ENCODE peak calls at places on chromosomes 4 and X, in seven cellular contexts. N is HCT116, W is dorsolateral prefrontal cortex, B is RWPE2, Y is OCI-LY7, T is GM20000, Z is heart left ventricle. V is an unnamed sample.

GRCh38 chr4:2933566-2934076 is 29.6 kb downstream of the NOP14 start:
- DNase-seq in N (no peak), W (peak; percentile 51), B (no peak), Y (no peak), T (no peak), Z (no peak), V (no peak)

GRCh38 chrX:134602410-134602809 is 55.9 kb downstream of the PLAC1 start:
- DNase-seq in N (no peak), W (no peak), B (no peak), Y (no peak), T (no peak), Z (no peak), V (no peak)

GRCh38 chr4:76836860-76837564 is 60.9 kb downstream of the SOWAHB start:
- DNase-seq in N (no peak), W (no peak), B (no peak), Y (no peak), T (no peak), Z (no peak), V (no peak)

GRCh38 chrX:9278475-9279270 is 186.2 kb upstream of the TBL1X start:
- DNase-seq in N (no peak), W (no peak), B (no peak), Y (no peak), T (no peak), Z (no peak), V (no peak)

GRCh38 chr4:78528327-78528726 is 23.2 kb upstream of the ANXA3 start:
- DNase-seq in N (no peak), W (no peak), B (no peak), Y (no peak), T (no peak), Z (no peak), V (no peak)

GRCh38 chr4:107552306-107552705 is 167.7 kb downstream of the PAPSS1 start:
- DNase-seq in N (no peak), W (no peak), B (no peak), Y (no peak), T (no peak), Z (no peak), V (no peak)

GRCh38 chr4:8905236-8905772 is 33.7 kb upstream of the HMX1 start:
- DNase-seq in N (no peak), W (peak; percentile 21), B (peak; percentile 32), Y (no peak), T (no peak), Z (no peak), V (peak; percentile 4)

GRCh38 chr4:95409127-95409526 is 139.6 kb downstream of the UNC5C start:
- DNase-seq in N (no peak), W (no peak), B (no peak), Y (no peak), T (no peak), Z (no peak), V (no peak)

GRCh38 chr4:159201168-159201567 is 98.3 kb downstream of the RAPGEF2 start:
- DNase-seq in N (no peak), W (no peak), B (no peak), Y (no peak), T (no peak), Z (no peak), V (no peak)

GRCh38 chrX:130120321-130120731 is 10.0 kb upstream of the ELF4 start:
- DNase-seq in N (no peak), W (no peak), B (no peak), Y (peak; percentile 16), T (peak; percentile 61), Z (no peak), V (no peak)

GRCh38 chr4:2700031-2700430 is 56.1 kb downstream of the TNIP2 start:
- DNase-seq in N (no peak), W (no peak), B (no peak), Y (no peak), T (no peak), Z (no peak), V (no peak)

GRCh38 chr4:145957307-145957706 is 18.7 kb upstream of the ZNF827 start:
- DNase-seq in N (no peak), W (no peak), B (no peak), Y (no peak), T (no peak), Z (no peak), V (no peak)

GRCh38 chrX:144293229-144293628 is 409.4 kb downstream of the UBE2NL start:
- DNase-seq in N (no peak), W (no peak), B (no peak), Y (no peak), T (no peak), Z (no peak), V (no peak)

GRCh38 chr4:154722262-154722661 is 21.5 kb upstream of the LRAT start:
- DNase-seq in N (no peak), W (no peak), B (no peak), Y (no peak), T (no peak), Z (no peak), V (no peak)

GRCh38 chrX:73977542-73978169 is 326.3 kb upstream of the ZCCHC13 start:
- DNase-seq in N (no peak), W (no peak), B (no peak), Y (no peak), T (peak; percentile 10), Z (no peak), V (no peak)

GRCh38 chrX:24574743-24575142 is 72.4 kb downstream of the PCYT1B start:
- DNase-seq in N (no peak), W (no peak), B (no peak), Y (no peak), T (no peak), Z (no peak), V (no peak)

GRCh38 chr4:8830611-8831200 is 40.9 kb downstream of the HMX1 start:
- DNase-seq in N (no peak), W (peak; percentile 12), B (no peak), Y (no peak), T (no peak), Z (peak; percentile 12), V (no peak)

GRCh38 chr4:25347473-25347872 is 29.6 kb upstream of the ANAPC4 start:
- DNase-seq in N (no peak), W (no peak), B (no peak), Y (no peak), T (no peak), Z (no peak), V (no peak)

GRCh38 chr4:1077711-1078477 is 35.5 kb downstream of the RNF212 start:
- DNase-seq in N (no peak), W (no peak), B (no peak), Y (no peak), T (no peak), Z (no peak), V (no peak)

GRCh38 chrX:102517331-102517730 is 792 bp upstream of the TMSB15A start:
- DNase-seq in N (no peak), W (no peak), B (no peak), Y (no peak), T (no peak), Z (no peak), V (no peak)
- TF ChIP-seq CTCF in N (peak; percentile 22), W (peak; percentile 40), B (no peak), Y (peak; percentile 30), T (no peak), Z (no peak), V (no peak)

DNA sequence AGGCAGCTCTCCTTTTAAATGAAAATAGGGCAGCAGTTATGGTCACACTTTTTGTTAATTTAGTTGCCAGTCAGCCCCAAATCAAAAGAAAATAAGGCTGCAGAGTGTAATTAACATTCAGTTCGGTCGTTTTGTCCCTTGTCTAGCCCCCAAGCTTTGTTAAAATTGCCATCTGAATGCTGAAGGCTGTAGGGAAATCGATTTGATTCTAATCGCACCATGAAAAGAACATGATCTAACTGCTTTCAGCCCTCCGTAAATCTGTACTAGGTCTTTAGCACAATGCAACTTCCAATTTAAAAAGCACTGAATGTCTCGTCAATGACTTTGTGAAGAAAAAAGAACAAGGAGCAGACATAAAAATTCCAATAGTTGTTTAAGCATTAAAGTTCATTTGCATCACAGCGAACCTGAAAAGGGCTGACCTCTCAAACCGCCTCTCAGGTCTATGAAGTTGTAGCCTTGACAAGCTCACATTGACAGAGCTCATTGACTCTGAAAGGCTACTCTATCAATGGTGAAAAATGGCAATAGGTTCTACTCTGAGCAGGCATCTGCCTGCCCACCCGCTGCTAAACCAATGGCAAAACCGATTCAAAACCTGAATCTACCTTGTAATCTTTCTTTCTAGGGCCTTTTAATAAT is 48.9 kb downstream of the CHIC2 start:
- DNase-seq in N (no peak), W (no peak), B (no peak), Y (peak; percentile 23), T (no peak), Z (no peak), V (no peak)
- TF ChIP-seq CTCF in N (no peak), W (no peak), B (no peak), Y (no peak), T (no peak), Z (no peak), V (no peak)

GRCh38 chrX:154013001-154013421 is 6.7 kb downstream of the IRAK1 start:
- DNase-seq in N (no peak), W (no peak), B (no peak), Y (no peak), T (no peak), Z (no peak), V (no peak)

GRCh38 chrX:154014429-154015380 is 5.0 kb downstream of the IRAK1 start:
- DNase-seq in N (no peak), W (no peak), B (no peak), Y (no peak), T (no peak), Z (no peak), V (no peak)

GRCh38 chrX:154015581-154016264 is 4.0 kb downstream of the IRAK1 start:
- DNase-seq in N (no peak), W (no peak), B (no peak), Y (no peak), T (no peak), Z (no peak), V (no peak)

GRCh38 chrX:154012336-154012991 is 7.2 kb downstream of the IRAK1 start:
- DNase-seq in N (no peak), W (no peak), B (no peak), Y (no peak), T (no peak), Z (no peak), V (no peak)

GRCh38 chrX:154013614-154014360 is 5.9 kb downstream of the IRAK1 start:
- DNase-seq in N (no peak), W (peak; percentile 65), B (no peak), Y (peak; percentile 52), T (peak; percentile 59), Z (no peak), V (peak; percentile 34)
- TF ChIP-seq CTCF in N (peak; percentile 78), W (peak; percentile 80), B (peak; percentile 70), Y (peak; percentile 82), T (peak; percentile 29), Z (peak; percentile 80), V (peak; percentile 69)

GRCh38 chrX:145410622-145411021 is 163.3 kb downstream of the SPANXN1 start:
- DNase-seq in N (no peak), W (no peak), B (no peak), Y (no peak), T (no peak), Z (no peak), V (no peak)

GRCh38 chrX:145405012-145405411 is 157.7 kb downstream of the SPANXN1 start:
- DNase-seq in N (peak; percentile 1), W (no peak), B (no peak), Y (peak; percentile 17), T (peak; percentile 5), Z (no peak), V (no peak)
- TF ChIP-seq CTCF in N (peak; percentile 28), W (peak; percentile 72), B (peak; percentile 55), Y (peak; percentile 74), T (no peak), Z (peak; percentile 28), V (peak; percentile 13)

GRCh38 chrX:65718538-65718937 is 51.1 kb downstream of the MSN start:
- DNase-seq in N (no peak), W (no peak), B (no peak), Y (no peak), T (no peak), Z (no peak), V (no peak)
- TF ChIP-seq CTCF in N (no peak), W (no peak), B (no peak), Y (no peak), T (no peak), Z (no peak), V (no peak)

GRCh38 chrX:53171356-53171755 is 53.7 kb downstream of the KDM5C start:
- DNase-seq in N (no peak), W (no peak), B (no peak), Y (no peak), T (no peak), Z (no peak), V (no peak)
- TF ChIP-seq CTCF in N (no peak), W (no peak), B (no peak), Y (no peak), T (no peak), Z (no peak), V (no peak)

V was measured in CD4-positive, alpha-beta T cell.